ENCODE peak calls at places on chromosomes 5 and 9, in nine cellular contexts. F is tibial nerve, D is GM23248, G is pancreas, K is right cardiac atrium, W is adrenal gland, J is left ventricle myocardium inferior, M is PC-3, A is body of pancreas. V is an unnamed sample.

GRCh38 chr9:131087354-131087893 is 8.9 kb upstream of the AIF1L start:
- DNase-seq in F (no peak), D (no peak), G (no peak), K (no peak), W (no peak), J (no peak), M (no peak), A (no peak), V (no peak)

GRCh38 chr5:24225051-24225450 is 419.7 kb downstream of the CDH10 start:
- DNase-seq in F (no peak), D (peak; percentile 47), G (no peak), K (no peak), W (no peak), J (no peak), M (peak; percentile 49), A (no peak), V (no peak)

GRCh38 chr5:34913072-34913471 is 2.2 kb downstream of the RAD1 start:
- DNase-seq in F (no peak), D (peak; percentile 51), G (no peak), K (no peak), W (no peak), J (no peak), M (no peak), A (no peak), V (no peak)

GRCh38 chr5:154039458-154039829 is 677 bp downstream of the MFAP3 start:
- DNase-seq in F (no peak), D (no peak), G (no peak), K (no peak), W (no peak), J (no peak), M (no peak), A (no peak), V (no peak)

GRCh38 chr5:174426851-174427250 is 297.5 kb upstream of the MSX2 start:
- DNase-seq in F (no peak), D (no peak), G (no peak), K (no peak), W (no peak), J (no peak), M (no peak), A (no peak), V (no peak)

GRCh38 chr9:131762356-131762932 is 22.6 kb upstream of the RAPGEF1 start:
- DNase-seq in F (peak; percentile 58), D (peak; percentile 86), G (peak; percentile 91), K (peak; percentile 90), W (peak; percentile 83), J (peak; percentile 75), M (peak; percentile 58), A (peak; percentile 79), V (peak; percentile 74)

GRCh38 chr9:136644593-136645342 is 17.9 kb upstream of the EGFL7 start:
- DNase-seq in F (peak; percentile 72), D (no peak), G (peak; percentile 95), K (peak; percentile 98), W (peak; percentile 82), J (peak; percentile 80), M (peak; percentile 71), A (no peak), V (peak; percentile 91)

GRCh38 chr5:106376522-106376921 is 1294.2 kb downstream of the EFNA5 start:
- DNase-seq in F (no peak), D (peak; percentile 2), G (no peak), K (no peak), W (no peak), J (no peak), M (no peak), A (no peak), V (no peak)

GRCh38 chr9:68552700-68553099 is 12.0 kb upstream of the TMEM252 start:
- DNase-seq in F (no peak), D (peak; percentile 37), G (no peak), K (no peak), W (no peak), J (no peak), M (peak; percentile 78), A (no peak), V (no peak)

GRCh38 chr9:16985559-16986348 is 115.3 kb upstream of the BNC2 start:
- DNase-seq in F (peak; percentile 23), D (peak; percentile 90), G (no peak), K (peak; percentile 67), W (peak; percentile 58), J (no peak), M (peak; percentile 25), A (no peak), V (no peak)

GRCh38 chr5:107428303-107428761 is 242.4 kb downstream of the EFNA5 start:
- DNase-seq in F (no peak), D (no peak), G (no peak), K (no peak), W (no peak), J (no peak), M (no peak), A (no peak), V (no peak)

GRCh38 chr5:115196161-115196560 is 26.5 kb upstream of the TRIM36 start:
- DNase-seq in F (no peak), D (no peak), G (no peak), K (no peak), W (no peak), J (no peak), M (no peak), A (no peak), V (no peak)

GRCh38 chr5:68932830-68933434 is 160.9 kb upstream of the SLC30A5 start:
- DNase-seq in F (no peak), D (no peak), G (no peak), K (no peak), W (no peak), J (no peak), M (no peak), A (no peak), V (no peak)

GRCh38 chr5:174608631-174609097 is 115.7 kb upstream of the MSX2 start:
- DNase-seq in F (peak; percentile 14), D (no peak), G (peak; percentile 83), K (peak; percentile 83), W (peak; percentile 67), J (peak; percentile 25), M (no peak), A (peak; percentile 54), V (no peak)

GRCh38 chr9:2159521-2160417 is 144.6 kb downstream of the SMARCA2 start:
- DNase-seq in F (no peak), D (peak; percentile 54), G (no peak), K (no peak), W (no peak), J (no peak), M (peak; percentile 20), A (no peak), V (no peak)
- H3K27ac ChIP-seq in F (peak overlapping the region; percentile 82), D (peak overlapping the region; percentile 83), G (peak overlapping the region; percentile 78), K (peak overlapping the region; percentile 62), W (peak overlapping the region; percentile 65), J (peak overlapping the region; percentile 77), M (peak overlapping the region; percentile 77), A (peak overlapping the region; percentile 82), V (peak overlapping the region; percentile 58)

DNA sequence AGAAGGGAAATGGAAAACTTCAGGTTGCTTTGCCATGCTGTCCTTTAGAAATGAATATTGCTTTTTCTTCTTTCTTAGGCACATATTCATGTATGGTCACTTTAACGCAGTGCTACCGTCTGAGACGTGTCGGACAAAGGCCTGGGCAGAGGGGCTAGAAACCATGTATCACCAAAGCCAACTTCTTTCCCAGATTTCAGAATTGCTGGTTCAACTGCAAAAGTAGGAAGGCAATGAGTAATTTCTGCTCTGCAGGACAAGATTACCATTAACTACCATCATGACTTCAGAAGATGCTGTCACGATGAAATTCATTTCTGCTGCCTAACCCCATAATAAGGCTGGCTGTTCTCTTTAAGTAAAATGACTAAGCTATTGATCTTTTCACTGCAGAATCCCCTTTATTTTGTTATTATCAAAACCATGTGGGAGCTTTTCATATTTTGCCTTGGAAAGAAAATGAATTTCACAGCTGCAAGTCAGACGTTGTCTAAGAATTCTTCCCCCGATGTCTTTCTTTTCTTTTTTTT is 306.6 kb downstream of the PDE4D start:
- DNase-seq in F (no peak), D (peak; percentile 42), G (no peak), K (no peak), W (no peak), J (no peak), M (no peak), A (no peak), V (no peak)
- H3K4me3 ChIP-seq in F (no peak overlapping the region), D (peak overlapping the region; percentile 65), G (no peak overlapping the region), K (no peak overlapping the region), W (no peak overlapping the region), J (peak overlapping the region; percentile 55), M (peak overlapping the region; percentile 63), A (no peak overlapping the region), V (no peak overlapping the region)

DNA sequence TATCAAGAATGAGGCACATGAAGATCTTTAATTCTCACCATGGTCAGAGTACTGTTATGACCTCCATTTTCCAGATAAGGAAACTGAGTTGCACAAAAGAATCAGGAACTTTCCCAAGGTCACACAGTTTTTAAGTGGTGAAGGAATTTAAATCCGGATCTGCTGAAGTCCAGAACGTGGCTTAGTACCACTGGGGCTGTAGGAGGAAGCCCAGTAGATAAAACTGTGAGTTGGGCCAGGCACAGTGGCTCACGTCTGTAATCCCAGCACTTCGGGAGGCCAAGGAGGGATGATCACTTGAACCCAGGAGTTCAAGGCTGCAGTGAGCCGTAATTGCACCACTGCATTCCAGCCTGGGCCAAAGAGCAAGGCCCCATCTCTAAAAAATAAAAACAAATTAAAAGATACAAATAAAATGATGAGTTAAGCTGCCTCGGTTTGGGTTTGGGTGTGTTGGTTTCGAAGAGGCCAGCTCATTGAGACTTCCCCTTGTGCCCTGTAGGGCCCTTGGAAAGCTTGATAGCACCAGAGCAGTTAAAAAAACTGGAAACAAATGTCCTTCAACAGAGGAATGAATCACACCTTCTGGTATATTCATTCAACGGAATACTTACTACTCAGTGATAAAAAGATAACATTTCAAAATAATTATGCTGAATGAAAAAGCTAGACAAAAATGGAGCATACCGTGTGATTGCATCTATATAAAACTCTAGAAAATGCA is 20.1 kb downstream of the ATOX1 start:
- DNase-seq in F (no peak), D (peak; percentile 76), G (no peak), K (no peak), W (peak; percentile 65), J (no peak), M (no peak), A (no peak), V (no peak)
- H3K27ac ChIP-seq in F (peak overlapping the region; percentile 9), D (peak overlapping the region; percentile 99), G (no peak overlapping the region), K (no peak overlapping the region), W (no peak overlapping the region), J (peak overlapping the region; percentile 24), M (no peak overlapping the region), A (no peak overlapping the region), V (no peak overlapping the region)

GRCh38 chr5:922745-923472 is 30.2 kb downstream of the TRIP13 start:
- DNase-seq in F (no peak), D (no peak), G (no peak), K (no peak), W (peak; percentile 27), J (no peak), M (no peak), A (no peak), V (no peak)

GRCh38 chr5:929596-929995 is 36.9 kb downstream of the TRIP13 start:
- DNase-seq in F (no peak), D (no peak), G (no peak), K (no peak), W (no peak), J (no peak), M (no peak), A (no peak), V (no peak)

GRCh38 chr5:923473-923873 is 30.8 kb downstream of the TRIP13 start:
- DNase-seq in F (peak; percentile 59), D (peak; percentile 81), G (peak; percentile 93), K (peak; percentile 94), W (peak; percentile 88), J (peak; percentile 83), M (peak; percentile 72), A (peak; percentile 83), V (peak; percentile 89)

GRCh38 chr5:927172-928015 is 34.7 kb downstream of the TRIP13 start:
- DNase-seq in F (no peak), D (no peak), G (peak; percentile 46), K (no peak), W (no peak), J (no peak), M (no peak), A (no peak), V (no peak)

GRCh38 chr5:926416-927171 is 33.9 kb downstream of the TRIP13 start:
- DNase-seq in F (no peak), D (peak; percentile 56), G (peak; percentile 78), K (peak; percentile 78), W (peak; percentile 49), J (no peak), M (no peak), A (no peak), V (no peak)
- H3K4me3 ChIP-seq in F (no peak overlapping the region), D (peak overlapping the region; percentile 63), G (no peak overlapping the region), K (peak overlapping the region; percentile 2), W (no peak overlapping the region), J (peak overlapping the region; percentile 63), M (no peak overlapping the region), A (no peak overlapping the region), V (peak overlapping the region; percentile 15)